ENCODE peak calls at places on chromosomes 5 and 9, in six cellular contexts. K, L, F, G, C and X are unnamed samples.

GRCh38 chr9:135246248-135247173 is 159.0 kb downstream of the OLFM1 start:
- DNase-seq in K (no peak), L (no peak), F (no peak), G (no peak), C (no peak), X (no peak)

GRCh38 chr5:159903134-159903533 is 13.1 kb upstream of the ADRA1B start:
- DNase-seq in K (no peak), L (no peak), F (no peak), G (no peak), C (no peak), X (no peak)

GRCh38 chr9:19310246-19310645 is 69.8 kb downstream of the RPS6 start:
- DNase-seq in K (no peak), L (no peak), F (no peak), G (no peak), C (no peak), X (no peak)

GRCh38 chr9:1456301-1456999 is 406.3 kb downstream of the DMRT2 start:
- DNase-seq in K (no peak), L (no peak), F (no peak), G (no peak), C (no peak), X (no peak)

GRCh38 chr5:135355182-135355581 is 43.8 kb downstream of the MACROH2A1 start:
- DNase-seq in K (no peak), L (no peak), F (no peak), G (no peak), C (peak; percentile 28), X (no peak)

GRCh38 chr5:169768416-169768815 is 131.3 kb downstream of the DOCK2 start:
- DNase-seq in K (no peak), L (no peak), F (no peak), G (no peak), C (no peak), X (no peak)

GRCh38 chr5:35136386-35136785 is 88.6 kb upstream of the AGXT2 start:
- DNase-seq in K (no peak), L (peak; percentile 95), F (no peak), G (peak; percentile 68), C (peak; percentile 84), X (peak; percentile 65)

GRCh38 chr5:8491254-8491653 is 622.3 kb downstream of the MTRR start:
- DNase-seq in K (no peak), L (peak; percentile 53), F (no peak), G (no peak), C (peak; percentile 29), X (no peak)

GRCh38 chr5:31664566-31664965 is 25.6 kb downstream of the PDZD2 start:
- DNase-seq in K (peak; percentile 40), L (peak; percentile 59), F (peak; percentile 88), G (peak; percentile 6), C (peak; percentile 67), X (peak; percentile 41)

GRCh38 chr9:1845421-1845820 is 169.7 kb upstream of the SMARCA2 start:
- DNase-seq in K (no peak), L (no peak), F (no peak), G (no peak), C (no peak), X (no peak)

GRCh38 chr5:112878760-112879159 is 17.7 kb downstream of the SRP19 start:
- DNase-seq in K (no peak), L (peak; percentile 48), F (no peak), G (peak; percentile 77), C (peak; percentile 75), X (peak; percentile 77)

GRCh38 chr9:127574089-127574921 is 37.8 kb upstream of the STXBP1 start:
- DNase-seq in K (peak; percentile 70), L (peak; percentile 93), F (no peak), G (no peak), C (peak; percentile 71), X (peak; percentile 85)

GRCh38 chr5:170218730-170219129 is 14.1 kb upstream of the C5orf58 start:
- DNase-seq in K (no peak), L (no peak), F (no peak), G (no peak), C (no peak), X (no peak)

GRCh38 chr5:1815071-1815786 is 14.0 kb downstream of the NDUFS6 start:
- DNase-seq in K (no peak), L (no peak), F (no peak), G (no peak), C (no peak), X (no peak)

GRCh38 chr9:2919347-2919746 is 75.5 kb upstream of the PUM3 start:
- DNase-seq in K (no peak), L (no peak), F (no peak), G (no peak), C (peak; percentile 42), X (no peak)

GRCh38 chr5:14265574-14265973 is 122.4 kb downstream of the TRIO start:
- DNase-seq in K (peak; percentile 70), L (peak; percentile 98), F (no peak), G (no peak), C (peak; percentile 97), X (peak; percentile 76)

GRCh38 chr9:117722108-117722761 is 18.0 kb downstream of the TLR4 start:
- DNase-seq in K (no peak), L (no peak), F (no peak), G (no peak), C (no peak), X (no peak)

GRCh38 chr9:72636621-72637020 is 115.2 kb downstream of the TMC1 start:
- DNase-seq in K (no peak), L (no peak), F (no peak), G (no peak), C (no peak), X (no peak)

GRCh38 chr5:143041972-143042770 is 272.0 kb downstream of the ARHGAP26 start:
- DNase-seq in K (no peak), L (peak; percentile 49), F (no peak), G (no peak), C (peak; percentile 62), X (no peak)

DNA sequence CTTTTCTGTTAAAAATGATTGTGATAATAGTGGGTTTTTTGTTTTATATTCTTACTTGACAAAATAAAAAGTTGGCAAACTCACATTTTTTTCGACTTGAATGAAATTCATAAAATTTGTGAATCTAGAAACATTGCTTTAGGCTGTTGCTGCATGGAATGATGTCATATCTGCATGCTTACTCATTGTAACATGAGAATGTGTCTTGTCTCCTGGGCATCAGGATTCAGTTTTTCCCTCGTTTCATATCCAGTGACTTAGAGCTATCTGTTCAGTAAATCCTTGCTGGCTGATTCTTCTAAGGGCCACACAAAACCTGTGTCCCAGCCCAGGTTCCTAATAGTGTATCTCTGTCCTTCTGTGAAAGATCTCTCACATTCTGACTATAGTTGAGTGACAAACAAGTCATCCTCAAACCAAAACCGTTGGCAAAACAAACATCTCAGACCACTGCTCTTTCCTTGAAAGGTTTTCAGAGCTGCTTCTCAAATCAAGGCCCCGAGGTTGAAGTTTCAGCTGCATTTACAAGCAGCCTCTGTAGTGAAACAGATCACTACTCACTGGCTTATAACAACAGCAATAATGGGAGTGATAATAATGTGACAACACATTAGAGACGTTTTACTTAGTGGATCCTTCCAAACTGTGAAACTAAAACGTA is 95.0 kb downstream of the NPR3 start:
- DNase-seq in K (peak; percentile 51), L (peak; percentile 74), F (no peak), G (no peak), C (peak; percentile 77), X (peak; percentile 48)
- H3K4me2 ChIP-seq in K (peak overlapping the region; percentile 68), L (peak overlapping the region; percentile 81), F (no peak overlapping the region), G (no peak overlapping the region), C (peak overlapping the region; percentile 42), X (no peak overlapping the region)

DNA sequence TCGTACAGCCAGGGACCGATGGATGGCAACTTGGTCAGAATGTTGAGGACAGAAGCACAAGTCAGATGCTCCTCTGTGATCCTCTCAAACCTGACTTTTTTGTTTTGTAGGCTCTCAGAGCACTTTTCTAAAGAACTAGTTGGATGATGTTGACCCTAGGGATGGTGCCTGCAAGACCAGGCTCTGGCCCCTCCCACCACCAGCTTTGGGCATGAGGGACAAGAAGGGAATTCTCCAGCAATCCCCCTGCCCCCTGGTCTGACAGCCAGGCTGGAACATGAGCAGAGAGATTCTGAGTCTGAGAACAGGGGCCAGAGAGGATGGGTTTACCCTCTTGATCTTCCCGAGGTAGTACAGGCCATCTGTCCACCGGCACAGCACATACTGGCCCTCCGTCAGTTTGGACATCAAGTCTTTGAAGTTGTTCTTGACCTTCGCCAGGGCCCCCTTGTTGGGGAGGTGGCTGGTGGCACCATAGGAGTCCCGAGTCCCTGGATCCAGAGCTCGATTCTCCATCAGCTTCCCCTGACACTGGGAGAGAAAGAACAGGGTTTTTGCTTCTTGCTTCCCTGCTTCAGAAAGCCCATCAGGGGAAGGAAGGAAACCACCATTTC is 2.7 kb downstream of the PHF19 start:
- DNase-seq in K (no peak), L (no peak), F (no peak), G (no peak), C (no peak), X (no peak)
- H3K4me2 ChIP-seq in K (peak overlapping the region; percentile 93), L (peak overlapping the region; percentile 96), F (no peak overlapping the region), G (no peak overlapping the region), C (no peak overlapping the region), X (no peak overlapping the region)

GRCh38 chr5:148746826-148747535 is 79.4 kb upstream of the ADRB2 start:
- DNase-seq in K (no peak), L (no peak), F (no peak), G (no peak), C (peak; percentile 47), X (peak; percentile 31)
- H3K4me2 ChIP-seq in K (no peak overlapping the region), L (no peak overlapping the region), F (no peak overlapping the region), G (no peak overlapping the region), C (no peak overlapping the region), X (no peak overlapping the region)

DNA sequence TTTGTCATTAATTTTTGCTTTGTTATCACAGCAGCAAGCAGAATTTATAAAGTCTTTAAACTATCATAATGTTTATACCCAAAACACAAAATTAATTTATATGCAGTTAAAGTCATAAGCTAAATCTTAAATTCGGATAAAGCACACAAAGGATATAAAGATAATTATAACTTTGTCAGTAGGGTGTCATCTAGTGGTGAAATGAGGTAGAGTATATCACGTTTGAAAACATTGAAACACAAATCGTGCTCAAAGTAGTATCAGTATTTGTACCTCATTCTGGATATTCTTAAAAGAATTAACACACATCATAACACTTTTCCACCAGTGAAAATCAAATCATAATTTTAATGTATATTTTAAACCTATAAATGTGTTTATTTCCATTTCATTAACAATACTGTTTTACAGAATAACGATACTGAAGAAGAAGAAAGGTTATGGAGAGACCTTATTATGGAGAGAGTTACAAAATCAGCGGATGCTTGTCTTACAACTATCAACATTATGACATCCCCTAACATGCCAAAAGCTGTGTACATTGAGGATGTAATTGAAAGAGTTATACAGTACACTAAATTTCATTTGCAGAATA is 129.5 kb downstream of the NIPBL start:
- DNase-seq in K (peak; percentile 10), L (peak; percentile 62), F (no peak), G (no peak), C (peak; percentile 23), X (peak; percentile 20)
- H3K4me2 ChIP-seq in K (no peak overlapping the region), L (no peak overlapping the region), F (no peak overlapping the region), G (no peak overlapping the region), C (no peak overlapping the region), X (no peak overlapping the region)

DNA sequence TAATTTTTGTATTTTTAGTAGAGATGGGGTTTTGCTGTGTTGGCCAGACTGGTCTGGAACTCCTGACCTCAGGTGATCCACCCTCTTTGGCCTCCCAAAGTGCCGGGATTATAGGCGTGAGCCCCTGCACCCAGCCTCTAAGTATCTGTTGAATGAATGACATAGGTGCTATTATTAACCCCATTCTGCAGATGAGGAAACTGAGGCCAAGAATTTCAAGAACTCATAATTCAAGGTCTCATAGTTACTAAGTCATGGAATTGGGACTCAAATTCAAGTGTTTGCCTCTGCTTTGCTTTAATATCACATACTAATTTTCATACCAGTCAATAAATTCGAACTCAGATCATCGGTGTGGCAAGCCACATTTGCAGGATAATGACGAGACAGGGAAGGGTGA is 1.9 kb downstream of the KIF20A start:
- DNase-seq in K (no peak), L (no peak), F (no peak), G (no peak), C (no peak), X (no peak)
- H3K4me2 ChIP-seq in K (no peak overlapping the region), L (peak overlapping the region; percentile 95), F (no peak overlapping the region), G (peak overlapping the region; percentile 80), C (no peak overlapping the region), X (no peak overlapping the region)